ENCODE peak calls at places on chromosomes 2 and 18, in four cellular contexts. One of them, this sample, is unnamed. For H3K4me1, the result is how much of the 10 kb centered on the place peaks cover.

GRCh38 chr2:179702912-179703311 is 158.5 kb downstream of the ZNF385B start:
- DNase-seq in IMR-90: no peak
- DNase-seq in heart left ventricle: no peak
- DNase-seq in stomach: no peak
- DNase-seq in this sample: no peak

GRCh38 chr18:11981633-11982366 is 493 bp downstream of the IMPA2 start:
- DNase-seq in IMR-90: peak
- DNase-seq in heart left ventricle: peak
- DNase-seq in stomach: peak
- DNase-seq in this sample: no peak

GRCh38 chr2:231590614-231591013 is 2.0 kb upstream of the TEX44 start:
- DNase-seq in IMR-90: no peak
- DNase-seq in heart left ventricle: no peak
- DNase-seq in stomach: peak
- DNase-seq in this sample: no peak

GRCh38 chr2:29304399-29304798 is 189.2 kb downstream of the CLIP4 start:
- DNase-seq in IMR-90: no peak
- DNase-seq in heart left ventricle: no peak
- DNase-seq in stomach: no peak
- DNase-seq in this sample: no peak

GRCh38 chr18:45059695-45060094 is 379.0 kb downstream of the SETBP1 start:
- DNase-seq in IMR-90: peak
- DNase-seq in heart left ventricle: no peak
- DNase-seq in stomach: no peak
- DNase-seq in this sample: no peak

GRCh38 chr2:238910751-238911351 is 63.0 kb downstream of the TWIST2 start:
- DNase-seq in IMR-90: no peak
- DNase-seq in heart left ventricle: no peak
- DNase-seq in stomach: peak
- DNase-seq in this sample: no peak

GRCh38 chr2:25168256-25169072 is at the start of gene POMC:
- DNase-seq in IMR-90: peak
- DNase-seq in heart left ventricle: no peak
- DNase-seq in stomach: peak
- DNase-seq in this sample: no peak

GRCh38 chr2:58064136-58064535 is 17.5 kb downstream of the VRK2 start:
- DNase-seq in IMR-90: no peak
- DNase-seq in heart left ventricle: no peak
- DNase-seq in stomach: no peak
- DNase-seq in this sample: no peak

GRCh38 chr18:38752430-38752829 is 1186.8 kb upstream of the CELF4 start:
- DNase-seq in IMR-90: no peak
- DNase-seq in heart left ventricle: no peak
- DNase-seq in stomach: no peak
- DNase-seq in this sample: no peak

GRCh38 chr18:10687161-10687925 is 161.5 kb downstream of the NAPG start:
- DNase-seq in IMR-90: peak
- DNase-seq in heart left ventricle: no peak
- DNase-seq in stomach: no peak
- DNase-seq in this sample: no peak

GRCh38 chr2:156321243-156321904 is 11.1 kb downstream of the NR4A2 start:
- DNase-seq in IMR-90: no peak
- DNase-seq in heart left ventricle: peak
- DNase-seq in stomach: peak
- DNase-seq in this sample: no peak

GRCh38 chr2:54330226-54331094 is 74.4 kb upstream of the TSPYL6 start:
- DNase-seq in IMR-90: peak
- DNase-seq in heart left ventricle: peak
- DNase-seq in stomach: peak
- DNase-seq in this sample: peak
- TF ChIP-seq POLR2A in IMR-90: peak
- TF ChIP-seq POLR2A in heart left ventricle: peak
- TF ChIP-seq POLR2A in stomach: peak
- TF ChIP-seq POLR2A in this sample: peak

GRCh38 chr2:197893403-197894177 is 89.2 kb downstream of the PLCL1 start:
- DNase-seq in IMR-90: no peak
- DNase-seq in heart left ventricle: peak
- DNase-seq in stomach: peak
- DNase-seq in this sample: no peak

GRCh38 chr2:197897944-197898678 is 93.7 kb downstream of the PLCL1 start:
- DNase-seq in IMR-90: no peak
- DNase-seq in heart left ventricle: no peak
- DNase-seq in stomach: no peak
- DNase-seq in this sample: no peak

GRCh38 chr2:197891897-197892442 is 87.6 kb downstream of the PLCL1 start:
- DNase-seq in IMR-90: no peak
- DNase-seq in heart left ventricle: no peak
- DNase-seq in stomach: no peak
- DNase-seq in this sample: no peak

GRCh38 chr2:197890160-197890559 is 85.8 kb downstream of the PLCL1 start:
- DNase-seq in IMR-90: no peak
- DNase-seq in heart left ventricle: no peak
- DNase-seq in stomach: no peak
- DNase-seq in this sample: no peak

DNA sequence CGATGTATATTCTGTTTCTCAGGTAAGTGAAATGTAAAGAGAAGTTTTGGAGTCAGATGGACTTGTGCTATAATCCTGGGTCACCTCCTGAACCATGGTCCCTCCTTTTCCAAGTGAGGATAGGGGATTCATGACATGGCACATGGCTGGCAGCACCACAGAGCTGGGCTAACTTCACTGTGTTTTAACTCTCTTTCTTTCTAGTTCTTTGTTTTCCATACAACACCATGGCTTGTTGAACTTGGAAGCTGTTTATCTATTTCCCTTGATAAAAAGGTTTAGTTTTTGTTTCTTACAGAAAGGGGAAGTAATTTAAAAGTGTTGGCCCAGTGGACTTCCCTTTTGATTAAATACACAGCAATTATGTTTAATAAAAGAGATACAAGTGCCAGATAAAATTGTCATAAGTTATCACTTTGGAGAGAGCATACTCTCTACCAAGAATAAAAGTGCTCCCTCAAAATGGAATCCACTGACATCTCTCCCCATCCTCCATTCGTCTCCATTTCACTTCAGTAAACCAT is 90.4 kb downstream of the PLCL1 start:
- DNase-seq in IMR-90: no peak
- DNase-seq in heart left ventricle: no peak
- DNase-seq in stomach: no peak
- DNase-seq in this sample: no peak
- H3K27ac ChIP-seq in IMR-90: no peak
- H3K27ac ChIP-seq in heart left ventricle: no peak
- H3K27ac ChIP-seq in stomach: no peak
- H3K27ac ChIP-seq in this sample: no peak

GRCh38 chr18:47928466-47928865 is 2.0 kb downstream of the SMAD2 start:
- DNase-seq in IMR-90: peak
- DNase-seq in heart left ventricle: no peak
- DNase-seq in stomach: no peak
- DNase-seq in this sample: no peak
- H3K4me1 ChIP-seq in IMR-90: under half
- H3K4me1 ChIP-seq in heart left ventricle: half or more
- H3K4me1 ChIP-seq in stomach: half or more
- H3K4me1 ChIP-seq in this sample: under half

DNA sequence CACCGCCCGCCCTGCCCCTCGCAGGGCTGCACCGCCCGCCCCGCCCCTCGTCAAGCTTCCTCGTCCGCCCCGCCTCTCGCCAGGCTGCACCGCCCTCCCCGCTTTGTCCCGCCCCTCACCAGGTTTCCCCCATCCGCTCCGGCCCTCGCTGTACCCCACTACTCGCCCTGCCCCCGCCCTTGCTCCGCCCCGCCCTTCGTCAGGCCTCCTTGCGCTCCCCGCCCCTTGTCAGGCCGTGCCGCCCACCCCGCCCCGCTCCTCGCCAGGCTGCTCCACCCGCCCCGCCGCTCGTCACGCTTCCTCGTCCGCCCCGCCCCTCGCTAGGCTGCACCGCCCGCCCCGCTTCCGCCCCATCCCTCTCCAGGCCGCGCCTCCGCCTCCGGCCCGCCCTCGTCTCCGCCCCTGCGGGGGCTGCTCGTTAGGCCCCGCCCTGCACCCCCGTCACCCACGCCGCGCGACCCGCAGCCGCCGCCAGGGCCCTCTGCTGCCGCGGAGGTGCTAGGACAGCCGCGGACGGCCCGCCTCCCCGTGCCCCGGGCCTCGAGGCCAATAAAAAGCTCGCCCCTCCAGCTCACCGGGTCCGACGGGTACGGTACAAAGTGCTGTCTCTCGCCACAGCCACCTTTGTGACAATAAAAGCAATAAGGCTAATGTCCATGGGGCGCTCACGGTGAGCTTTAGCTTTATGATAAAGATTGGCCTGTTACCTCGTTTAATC is 574 bp upstream of the DNPEP start:
- DNase-seq in IMR-90: peak
- DNase-seq in heart left ventricle: peak
- DNase-seq in stomach: peak
- DNase-seq in this sample: peak
- TF ChIP-seq POLR2A in IMR-90: no peak
- TF ChIP-seq POLR2A in heart left ventricle: no peak
- TF ChIP-seq POLR2A in stomach: no peak
- TF ChIP-seq POLR2A in this sample: no peak

GRCh38 chr18:323253-323622 is 55.4 kb upstream of the THOC1 start:
- DNase-seq in IMR-90: peak
- DNase-seq in heart left ventricle: no peak
- DNase-seq in stomach: no peak
- DNase-seq in this sample: no peak
- H3K27ac ChIP-seq in IMR-90: no peak
- H3K27ac ChIP-seq in heart left ventricle: peak
- H3K27ac ChIP-seq in stomach: no peak
- H3K27ac ChIP-seq in this sample: no peak

GRCh38 chr2:60958800-60959199 is 58.7 kb upstream of the PEX13 start:
- DNase-seq in IMR-90: peak
- DNase-seq in heart left ventricle: no peak
- DNase-seq in stomach: no peak
- DNase-seq in this sample: no peak
- H3K4me1 ChIP-seq in IMR-90: under half
- H3K4me1 ChIP-seq in heart left ventricle: under half
- H3K4me1 ChIP-seq in stomach: under half
- H3K4me1 ChIP-seq in this sample: under half

GRCh38 chr2:164839914-164840457 is 1.6 kb downstream of the COBLL1 start:
- DNase-seq in IMR-90: peak
- DNase-seq in heart left ventricle: no peak
- DNase-seq in stomach: no peak
- DNase-seq in this sample: no peak

GRCh38 chr2:164841719-164842623 is at the start of gene COBLL1:
- DNase-seq in IMR-90: peak
- DNase-seq in heart left ventricle: peak
- DNase-seq in stomach: peak
- DNase-seq in this sample: peak

GRCh38 chr2:164840458-164840929 is 1.1 kb downstream of the COBLL1 start:
- DNase-seq in IMR-90: no peak
- DNase-seq in heart left ventricle: peak
- DNase-seq in stomach: peak
- DNase-seq in this sample: peak

GRCh38 chr2:164842624-164842966 is 972 bp upstream of the COBLL1 start:
- DNase-seq in IMR-90: no peak
- DNase-seq in heart left ventricle: no peak
- DNase-seq in stomach: no peak
- DNase-seq in this sample: no peak

DNA sequence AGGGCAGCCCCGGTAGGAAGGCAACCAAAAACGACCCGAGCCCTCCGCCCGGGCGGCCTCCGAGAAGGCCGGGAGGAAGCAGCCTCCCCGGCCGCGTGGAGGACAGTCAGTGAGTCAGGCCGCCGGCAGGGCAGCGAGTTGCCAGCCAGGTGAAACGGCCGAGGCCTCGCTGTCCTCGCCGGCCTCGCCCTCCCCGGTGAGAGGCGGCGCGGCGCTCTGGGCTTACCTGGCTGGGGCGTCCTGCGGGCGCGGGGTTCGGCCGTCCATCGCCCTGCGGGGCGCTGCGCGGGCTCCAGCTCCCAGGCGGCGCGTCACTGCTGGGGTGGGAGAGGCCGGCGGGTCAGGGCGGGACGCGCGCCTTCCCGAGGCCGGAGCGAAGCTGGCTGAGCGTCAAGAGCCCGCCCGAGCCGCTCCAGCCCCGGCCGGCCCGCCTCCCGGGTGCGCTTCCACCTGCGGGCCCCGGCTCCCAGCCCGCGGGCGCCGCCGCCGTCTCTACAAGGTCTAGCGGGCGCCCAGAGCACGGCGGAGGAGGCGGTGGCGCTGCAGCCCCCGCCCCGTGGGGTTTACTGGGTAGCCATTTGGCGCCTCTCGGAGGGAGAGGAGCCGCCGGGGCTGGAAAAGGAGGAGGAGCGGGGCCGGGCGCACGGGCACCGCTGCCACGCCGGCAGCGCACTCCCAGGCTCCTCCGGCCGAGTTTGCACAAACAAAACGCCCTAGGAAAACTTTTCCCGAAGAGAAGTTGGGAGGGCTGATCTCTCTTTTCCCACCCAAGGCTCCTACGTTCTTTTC is 499 bp downstream of the COBLL1 start:
- DNase-seq in IMR-90: peak
- DNase-seq in heart left ventricle: peak
- DNase-seq in stomach: peak
- DNase-seq in this sample: no peak
- TF ChIP-seq POLR2A in IMR-90: no peak
- TF ChIP-seq POLR2A in heart left ventricle: no peak
- TF ChIP-seq POLR2A in stomach: no peak
- TF ChIP-seq POLR2A in this sample: peak

GRCh38 chr2:237861875-237862527 is 2.6 kb downstream of the RAMP1 start:
- DNase-seq in IMR-90: no peak
- DNase-seq in heart left ventricle: no peak
- DNase-seq in stomach: no peak
- DNase-seq in this sample: no peak

GRCh38 chr2:237858294-237859081 is 935 bp upstream of the RAMP1 start:
- DNase-seq in IMR-90: peak
- DNase-seq in heart left ventricle: peak
- DNase-seq in stomach: peak
- DNase-seq in this sample: peak

GRCh38 chr2:237859533-237860272 is at the start of gene RAMP1:
- DNase-seq in IMR-90: peak
- DNase-seq in heart left ventricle: no peak
- DNase-seq in stomach: no peak
- DNase-seq in this sample: no peak

GRCh38 chr2:237859082-237859433 is 365 bp upstream of the RAMP1 start:
- DNase-seq in IMR-90: no peak
- DNase-seq in heart left ventricle: no peak
- DNase-seq in stomach: no peak
- DNase-seq in this sample: no peak

GRCh38 chr2:237860273-237860935 is 981 bp downstream of the RAMP1 start:
- DNase-seq in IMR-90: no peak
- DNase-seq in heart left ventricle: no peak
- DNase-seq in stomach: no peak
- DNase-seq in this sample: no peak
- H3K27ac ChIP-seq in IMR-90: no peak
- H3K27ac ChIP-seq in heart left ventricle: peak
- H3K27ac ChIP-seq in stomach: peak
- H3K27ac ChIP-seq in this sample: peak